ENCODE peak calls at places on chromosomes 4 and X, in five cellular contexts. One of them, this sample, is unnamed.

GRCh38 chr4:73213917-73214663 is 44.5 kb downstream of the ANKRD17 start:
- DNase-seq in aorta: no peak
- DNase-seq in PC-9: no peak
- DNase-seq in colonic mucosa: no peak
- DNase-seq in CD8-positive, alpha-beta T cell: no peak
- DNase-seq in this sample: no peak

GRCh38 chr4:174629265-174629664 is 107.0 kb upstream of the HPGD start:
- DNase-seq in aorta: no peak
- DNase-seq in PC-9: no peak
- DNase-seq in CD8-positive, alpha-beta T cell: no peak
- DNase-seq in colonic mucosa: no peak
- DNase-seq in this sample: no peak

GRCh38 chrX:136910565-136911040 is 30.1 kb upstream of the RBMX start:
- DNase-seq in PC-9: no peak
- DNase-seq in colonic mucosa: no peak
- DNase-seq in CD8-positive, alpha-beta T cell: no peak
- DNase-seq in aorta: no peak
- DNase-seq in this sample: no peak

GRCh38 chr4:150769845-150770244 is 187.9 kb downstream of the MAB21L2 start:
- DNase-seq in CD8-positive, alpha-beta T cell: no peak
- DNase-seq in PC-9: no peak
- DNase-seq in aorta: no peak
- DNase-seq in colonic mucosa: no peak
- DNase-seq in this sample: no peak

GRCh38 chr4:11765849-11766453 is 337.3 kb upstream of the HS3ST1 start:
- DNase-seq in colonic mucosa: peak; percentile 28
- DNase-seq in aorta: no peak
- DNase-seq in CD8-positive, alpha-beta T cell: no peak
- DNase-seq in PC-9: peak; percentile 14
- DNase-seq in this sample: no peak

GRCh38 chrX:57573754-57574153 is 18.1 kb upstream of the ZXDB start:
- DNase-seq in aorta: no peak
- DNase-seq in colonic mucosa: no peak
- DNase-seq in CD8-positive, alpha-beta T cell: peak; percentile 8
- DNase-seq in PC-9: no peak
- DNase-seq in this sample: no peak

GRCh38 chrX:92351531-92351930 is 572.4 kb downstream of the PCDH11X start:
- DNase-seq in colonic mucosa: no peak
- DNase-seq in aorta: no peak
- DNase-seq in CD8-positive, alpha-beta T cell: no peak
- DNase-seq in PC-9: no peak
- DNase-seq in this sample: no peak

GRCh38 chrX:116961872-116962582 is 499.3 kb upstream of the CT83 start:
- DNase-seq in CD8-positive, alpha-beta T cell: no peak
- DNase-seq in aorta: peak; percentile 58
- DNase-seq in PC-9: no peak
- DNase-seq in colonic mucosa: no peak
- DNase-seq in this sample: no peak

GRCh38 chrX:5113128-5113527 is 1115.5 kb downstream of the NLGN4X start:
- DNase-seq in PC-9: no peak
- DNase-seq in aorta: no peak
- DNase-seq in CD8-positive, alpha-beta T cell: no peak
- DNase-seq in colonic mucosa: no peak
- DNase-seq in this sample: no peak

GRCh38 chr4:159506801-159507517 is 404.1 kb downstream of the RAPGEF2 start:
- DNase-seq in PC-9: no peak
- DNase-seq in aorta: no peak
- DNase-seq in colonic mucosa: no peak
- DNase-seq in CD8-positive, alpha-beta T cell: no peak
- DNase-seq in this sample: no peak

GRCh38 chr4:1872918-1873269 is 1.7 kb downstream of the NSD2 start:
- DNase-seq in aorta: no peak
- DNase-seq in PC-9: no peak
- DNase-seq in CD8-positive, alpha-beta T cell: no peak
- DNase-seq in colonic mucosa: no peak
- DNase-seq in this sample: no peak

GRCh38 chrX:131477498-131477897 is 66.4 kb upstream of the OR13H1 start:
- DNase-seq in PC-9: no peak
- DNase-seq in aorta: no peak
- DNase-seq in colonic mucosa: no peak
- DNase-seq in CD8-positive, alpha-beta T cell: no peak
- DNase-seq in this sample: no peak

GRCh38 chr4:159358226-159358625 is 255.3 kb downstream of the RAPGEF2 start:
- DNase-seq in CD8-positive, alpha-beta T cell: no peak
- DNase-seq in PC-9: no peak
- DNase-seq in colonic mucosa: no peak
- DNase-seq in aorta: no peak
- DNase-seq in this sample: no peak

GRCh38 chrX:14920196-14920595 is 47.0 kb downstream of the MOSPD2 start:
- DNase-seq in CD8-positive, alpha-beta T cell: no peak
- DNase-seq in PC-9: no peak
- DNase-seq in colonic mucosa: no peak
- DNase-seq in aorta: no peak
- DNase-seq in this sample: no peak

GRCh38 chr4:1504786-1505500 is 98.7 kb upstream of the NKX1-1 start:
- DNase-seq in aorta: peak; percentile 38
- DNase-seq in colonic mucosa: no peak
- DNase-seq in CD8-positive, alpha-beta T cell: no peak
- DNase-seq in PC-9: no peak
- DNase-seq in this sample: no peak

GRCh38 chr4:95409127-95409526 is 139.6 kb downstream of the UNC5C start:
- DNase-seq in aorta: no peak
- DNase-seq in CD8-positive, alpha-beta T cell: no peak
- DNase-seq in PC-9: no peak
- DNase-seq in colonic mucosa: no peak
- DNase-seq in this sample: no peak

GRCh38 chr4:75995727-75996126 is 5.0 kb upstream of the SDAD1 start:
- DNase-seq in colonic mucosa: no peak
- DNase-seq in PC-9: no peak
- DNase-seq in CD8-positive, alpha-beta T cell: no peak
- DNase-seq in aorta: no peak
- DNase-seq in this sample: no peak

GRCh38 chr4:147157860-147158701 is 212.4 kb upstream of the TTC29 start:
- DNase-seq in colonic mucosa: no peak
- DNase-seq in aorta: peak; percentile 78
- DNase-seq in PC-9: peak; percentile 12
- DNase-seq in CD8-positive, alpha-beta T cell: no peak
- DNase-seq in this sample: no peak

GRCh38 chr4:48902266-48902665 is 4.3 kb downstream of the OCIAD2 start:
- DNase-seq in colonic mucosa: peak; percentile 49
- DNase-seq in CD8-positive, alpha-beta T cell: no peak
- DNase-seq in PC-9: no peak
- DNase-seq in aorta: no peak
- DNase-seq in this sample: no peak

GRCh38 chrX:21839334-21840198 is at the start of gene MBTPS2:
- DNase-seq in aorta: peak; percentile 93
- DNase-seq in CD8-positive, alpha-beta T cell: peak; percentile 79
- DNase-seq in colonic mucosa: peak; percentile 81
- DNase-seq in PC-9: peak; percentile 79
- DNase-seq in this sample: peak; percentile 73

GRCh38 chr4:101328063-101328602 is 19.2 kb downstream of the PPP3CA start:
- DNase-seq in colonic mucosa: no peak
- DNase-seq in PC-9: no peak
- DNase-seq in aorta: no peak
- DNase-seq in CD8-positive, alpha-beta T cell: no peak
- DNase-seq in this sample: no peak

GRCh38 chr4:135177323-135177722 is 975.7 kb upstream of the PABPC4L start:
- DNase-seq in colonic mucosa: no peak
- DNase-seq in aorta: no peak
- DNase-seq in CD8-positive, alpha-beta T cell: no peak
- DNase-seq in PC-9: no peak
- DNase-seq in this sample: no peak

GRCh38 chrX:19760841-19761512 is 126.4 kb downstream of the SH3KBP1 start:
- DNase-seq in PC-9: no peak
- DNase-seq in CD8-positive, alpha-beta T cell: no peak
- DNase-seq in aorta: no peak
- DNase-seq in colonic mucosa: no peak
- DNase-seq in this sample: no peak

GRCh38 chrX:87167841-87168240 is 349.8 kb upstream of the KLHL4 start:
- DNase-seq in PC-9: no peak
- DNase-seq in aorta: no peak
- DNase-seq in CD8-positive, alpha-beta T cell: no peak
- DNase-seq in colonic mucosa: no peak
- DNase-seq in this sample: no peak

GRCh38 chrX:7444967-7445366 is 297.0 kb upstream of the PUDP start:
- DNase-seq in aorta: no peak
- DNase-seq in colonic mucosa: no peak
- DNase-seq in CD8-positive, alpha-beta T cell: no peak
- DNase-seq in PC-9: peak; percentile 1
- DNase-seq in this sample: no peak

GRCh38 chr4:8228319-8229250 is 29.5 kb downstream of the SH3TC1 start:
- DNase-seq in PC-9: peak; percentile 57
- DNase-seq in aorta: no peak
- DNase-seq in CD8-positive, alpha-beta T cell: peak; percentile 69
- DNase-seq in colonic mucosa: peak; percentile 67
- DNase-seq in this sample: peak; percentile 52

GRCh38 chr4:143306788-143307187 is 29.9 kb upstream of the GAB1 start:
- DNase-seq in CD8-positive, alpha-beta T cell: no peak
- DNase-seq in colonic mucosa: no peak
- DNase-seq in PC-9: no peak
- DNase-seq in aorta: no peak
- DNase-seq in this sample: no peak

GRCh38 chr4:75398501-75398900 is 115.7 kb downstream of the RCHY1 start:
- DNase-seq in CD8-positive, alpha-beta T cell: no peak
- DNase-seq in colonic mucosa: no peak
- DNase-seq in aorta: no peak
- DNase-seq in PC-9: no peak
- DNase-seq in this sample: no peak

GRCh38 chrX:69033936-69034335 is 131.3 kb downstream of the PJA1 start:
- DNase-seq in CD8-positive, alpha-beta T cell: no peak
- DNase-seq in colonic mucosa: no peak
- DNase-seq in aorta: no peak
- DNase-seq in PC-9: no peak
- DNase-seq in this sample: no peak

GRCh38 chr4:8101213-8101781 is 57.3 kb downstream of the ABLIM2 start:
- DNase-seq in aorta: no peak
- DNase-seq in PC-9: no peak
- DNase-seq in colonic mucosa: peak; percentile 85
- DNase-seq in CD8-positive, alpha-beta T cell: no peak
- DNase-seq in this sample: no peak

GRCh38 chr4:108056418-108056817 is 66.7 kb downstream of the HADH start:
- DNase-seq in PC-9: no peak
- DNase-seq in aorta: no peak
- DNase-seq in colonic mucosa: no peak
- DNase-seq in CD8-positive, alpha-beta T cell: no peak
- DNase-seq in this sample: no peak

GRCh38 chr4:7755529-7755928 is 184.1 kb downstream of the AFAP1 start:
- DNase-seq in PC-9: no peak
- DNase-seq in aorta: no peak
- DNase-seq in colonic mucosa: no peak
- DNase-seq in CD8-positive, alpha-beta T cell: no peak
- DNase-seq in this sample: no peak

GRCh38 chr4:76998251-76998901 is 48.8 kb downstream of the SEPTIN11 start:
- DNase-seq in colonic mucosa: no peak
- DNase-seq in PC-9: no peak
- DNase-seq in CD8-positive, alpha-beta T cell: no peak
- DNase-seq in aorta: no peak
- DNase-seq in this sample: no peak

DNA sequence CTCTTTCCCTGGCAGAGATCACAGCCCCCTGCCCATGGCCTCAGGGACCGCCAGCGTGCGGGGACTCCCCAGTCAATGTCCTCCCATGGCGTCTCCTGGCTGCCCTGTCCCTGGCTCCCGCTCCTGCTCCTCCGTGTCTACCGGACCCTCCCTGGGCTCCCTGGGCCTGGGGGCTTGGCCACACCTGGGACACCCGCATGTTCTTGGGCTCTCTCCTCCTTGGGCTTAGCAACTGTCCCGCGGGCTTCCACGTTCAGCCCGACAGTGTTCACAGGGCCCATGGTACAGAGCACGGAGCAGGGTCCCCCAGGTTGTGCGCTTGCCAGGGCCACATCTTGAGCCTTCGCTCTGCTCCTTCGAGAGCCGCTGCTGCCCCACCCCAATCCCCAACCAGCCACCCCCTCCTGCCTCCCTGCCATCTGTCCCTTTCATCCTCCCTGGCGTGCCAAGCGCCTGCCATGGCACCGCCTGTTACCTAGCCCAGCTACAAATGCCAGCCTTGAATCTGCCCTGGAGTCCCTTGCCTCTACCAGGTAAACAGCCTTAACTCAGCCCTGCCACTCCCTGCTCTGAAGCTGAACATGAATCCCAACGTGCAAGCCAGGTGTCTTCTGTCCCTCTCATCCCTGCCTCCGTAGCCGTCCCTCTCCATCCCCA is 3.9 kb downstream of the AVPR2 start:
- DNase-seq in PC-9: no peak
- DNase-seq in colonic mucosa: no peak
- DNase-seq in CD8-positive, alpha-beta T cell: no peak
- DNase-seq in aorta: no peak
- DNase-seq in this sample: no peak
- H3K27me3 ChIP-seq in PC-9: no peaks in the 10 kb centered on the region
- H3K27me3 ChIP-seq in colonic mucosa: no peaks in the 10 kb centered on the region
- H3K27me3 ChIP-seq in CD8-positive, alpha-beta T cell: no peaks in the 10 kb centered on the region
- H3K27me3 ChIP-seq in aorta: no peaks in the 10 kb centered on the region
- H3K27me3 ChIP-seq in this sample: no peaks in the 10 kb centered on the region

DNA sequence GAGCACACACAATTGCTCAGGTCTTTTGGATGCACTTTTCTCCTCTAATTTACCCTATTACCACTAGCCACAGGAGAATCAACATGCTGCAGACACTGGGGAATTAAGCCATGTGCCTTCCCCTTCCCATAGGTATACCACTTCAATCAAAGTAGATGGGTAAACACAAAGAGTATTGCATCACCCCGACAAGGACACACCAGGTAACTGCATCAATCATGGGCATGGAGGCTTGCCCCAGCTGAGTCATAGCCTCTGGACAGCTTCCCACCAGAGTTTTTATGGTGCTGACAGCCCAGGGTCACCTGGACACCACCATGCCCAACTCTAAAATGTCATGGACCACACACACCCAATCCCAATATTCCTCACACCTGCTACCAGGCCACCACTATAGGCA is 197.2 kb upstream of the AR start:
- DNase-seq in CD8-positive, alpha-beta T cell: no peak
- DNase-seq in aorta: no peak
- DNase-seq in PC-9: no peak
- DNase-seq in colonic mucosa: no peak
- DNase-seq in this sample: no peak
- H3K9me3 ChIP-seq in CD8-positive, alpha-beta T cell: no peaks in the 10 kb centered on the region
- H3K9me3 ChIP-seq in aorta: no peaks in the 10 kb centered on the region
- H3K9me3 ChIP-seq in PC-9: no peaks in the 10 kb centered on the region
- H3K9me3 ChIP-seq in colonic mucosa: no peaks in the 10 kb centered on the region
- H3K9me3 ChIP-seq in this sample: no peaks in the 10 kb centered on the region

DNA sequence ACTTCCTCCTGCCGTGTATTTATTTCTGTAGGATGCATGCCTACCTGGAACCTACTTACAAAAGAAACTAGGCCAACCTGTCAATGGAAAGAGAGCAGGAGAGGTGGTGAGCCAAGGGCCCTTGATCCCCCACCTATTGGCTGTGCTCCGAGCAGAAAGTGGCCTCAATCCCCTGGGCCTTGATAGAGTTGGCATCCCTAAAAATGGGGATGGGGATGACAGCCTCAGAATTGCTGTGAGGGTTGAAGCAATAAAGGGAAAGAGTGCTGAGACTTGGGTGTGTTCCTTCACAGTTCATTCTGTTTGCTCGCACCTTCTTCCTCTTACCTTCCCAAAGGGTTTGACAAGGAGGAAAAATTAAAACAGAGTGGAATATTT is 314.7 kb downstream of the STK32B start:
- DNase-seq in aorta: no peak
- DNase-seq in colonic mucosa: no peak
- DNase-seq in PC-9: no peak
- DNase-seq in CD8-positive, alpha-beta T cell: no peak
- DNase-seq in this sample: no peak
- H3K27ac ChIP-seq in aorta: no peak overlapping the region
- H3K27ac ChIP-seq in colonic mucosa: no peak overlapping the region
- H3K27ac ChIP-seq in PC-9: peak overlapping the region; percentile 68
- H3K27ac ChIP-seq in CD8-positive, alpha-beta T cell: no peak overlapping the region
- H3K27ac ChIP-seq in this sample: no peak overlapping the region

GRCh38 chr4:4406455-4407298 is 19.8 kb downstream of the NSG1 start:
- DNase-seq in CD8-positive, alpha-beta T cell: no peak
- DNase-seq in PC-9: no peak
- DNase-seq in colonic mucosa: no peak
- DNase-seq in aorta: no peak
- DNase-seq in this sample: no peak
- H3K27me3 ChIP-seq in CD8-positive, alpha-beta T cell: no peaks in the 10 kb centered on the region
- H3K27me3 ChIP-seq in PC-9: peaks cover 35% of the 10 kb centered on the region
- H3K27me3 ChIP-seq in colonic mucosa: no peaks in the 10 kb centered on the region
- H3K27me3 ChIP-seq in aorta: no peaks in the 10 kb centered on the region
- H3K27me3 ChIP-seq in this sample: no peaks in the 10 kb centered on the region